ENCODE peak calls at places on chromosomes 2 and 18, in four cellular contexts. E is GM20000, Z is hepatic stellate cell, R is GM12865. K is an unnamed sample.

GRCh38 chr2:23602113-23602512 is 217.1 kb downstream of the KLHL29 start:
- DNase-seq in Z (no peak), R (no peak), E (no peak), K (no peak)

GRCh38 chr18:33584845-33585775 is 7.1 kb downstream of the ASXL3 start:
- DNase-seq in Z (no peak), R (no peak), E (no peak), K (no peak)

GRCh38 chr2:235776531-235776930 is 282.7 kb downstream of the AGAP1 start:
- DNase-seq in Z (no peak), R (no peak), E (no peak), K (no peak)

GRCh38 chr2:216596234-216596985 is 36.8 kb upstream of the IGFBP2 start:
- DNase-seq in E (no peak), R (no peak), Z (peak), K (no peak)

GRCh38 chr2:211407076-211407475 is 850.7 kb downstream of the CPS1 start:
- DNase-seq in R (no peak), Z (no peak), E (no peak), K (no peak)

GRCh38 chr2:190215620-190216019 is 104.0 kb downstream of the HIBCH start:
- DNase-seq in Z (no peak), R (no peak), E (no peak), K (no peak)

GRCh38 chr18:3027301-3027700 is 14.4 kb upstream of the LPIN2 start:
- DNase-seq in Z (no peak), E (no peak), R (no peak), K (no peak)

GRCh38 chr2:184679219-184680018 is 81.1 kb downstream of the ZNF804A start:
- DNase-seq in R (no peak), Z (no peak), E (no peak), K (no peak)

GRCh38 chr2:10659898-10660568 is 29.7 kb downstream of the NOL10 start:
- DNase-seq in Z (peak), E (no peak), R (peak), K (peak)

GRCh38 chr2:229714080-229714735 is at the start of gene DNER:
- DNase-seq in R (peak), Z (peak), E (peak), K (no peak)

GRCh38 chr2:17754773-17755425 is 961 bp downstream of the GEN1 start:
- DNase-seq in E (no peak), R (peak), Z (no peak), K (no peak)

GRCh38 chr2:170282851-170283250 is 104.9 kb downstream of the MYO3B start:
- DNase-seq in R (no peak), E (no peak), Z (no peak), K (no peak)

GRCh38 chr18:6578686-6579085 is 150.8 kb upstream of the ARHGAP28 start:
- DNase-seq in Z (no peak), E (no peak), R (no peak), K (no peak)

GRCh38 chr18:77223221-77223639 is 26.4 kb upstream of the GALR1 start:
- DNase-seq in R (no peak), E (no peak), Z (no peak), K (no peak)

GRCh38 chr2:236240228-236240990 is 23.8 kb downstream of the ASB18 start:
- DNase-seq in E (no peak), Z (peak), R (no peak), K (no peak)

GRCh38 chr18:51614967-51615571 is 417.6 kb upstream of the MEX3C start:
- DNase-seq in Z (no peak), E (no peak), R (peak), K (no peak)

GRCh38 chr2:217799553-217800432 is 203.0 kb downstream of the TNS1 start:
- DNase-seq in E (no peak), R (no peak), Z (peak), K (no peak)

GRCh38 chr2:68714866-68715265 is 19.7 kb upstream of the ARHGAP25 start:
- DNase-seq in R (peak), E (peak), Z (no peak), K (no peak)

GRCh38 chr2:128424806-128425205 is 106.1 kb upstream of the HS6ST1 start:
- DNase-seq in Z (no peak), E (no peak), R (no peak), K (no peak)

GRCh38 chr18:51212606-51213005 is 15.1 kb upstream of the MEX3C start:
- DNase-seq in R (no peak), Z (no peak), E (no peak), K (no peak)

GRCh38 chr2:178870703-178871102 is 63.5 kb upstream of the TTN start:
- DNase-seq in R (no peak), E (no peak), Z (no peak), K (no peak)

GRCh38 chr18:9869713-9870430 is 15.9 kb upstream of the TXNDC2 start:
- DNase-seq in E (peak), R (peak), Z (peak), K (no peak)

GRCh38 chr2:186599186-186599778 is 9.4 kb downstream of the ITGAV start:
- DNase-seq in E (no peak), Z (no peak), R (no peak), K (no peak)

GRCh38 chr2:203782262-203782976 is 76.0 kb downstream of the CD28 start:
- DNase-seq in Z (peak), E (peak), R (peak), K (peak)

K was measured in GOT3.